ENCODE peak calls at places on chromosomes 3 and 15, in ten cellular contexts. One of them, this sample, is unnamed.

GRCh38 chr3:177494216-177494615 is 296.9 kb upstream of the TBL1XR1 start:
- DNase-seq in AG04450: no peak
- DNase-seq in activated T-cell treated with anti-CD3 and anti-CD28 coated beads for 1 hour: no peak
- DNase-seq in cardiac fibroblast: no peak
- DNase-seq in breast epithelium: no peak
- DNase-seq in pons: no peak
- DNase-seq in caudate nucleus: no peak
- DNase-seq in T-helper 9 cell: no peak
- DNase-seq in T-helper 1 cell: no peak
- DNase-seq in fibroblast of mammary gland: no peak
- DNase-seq in this sample: peak; percentile 68

GRCh38 chr3:68256635-68257034 is 602.2 kb upstream of the SUCLG2 start:
- DNase-seq in AG04450: no peak
- DNase-seq in activated T-cell treated with anti-CD3 and anti-CD28 coated beads for 1 hour: peak; percentile 5
- DNase-seq in cardiac fibroblast: no peak
- DNase-seq in breast epithelium: no peak
- DNase-seq in pons: peak; percentile 19
- DNase-seq in caudate nucleus: no peak
- DNase-seq in T-helper 9 cell: peak; percentile 2
- DNase-seq in T-helper 1 cell: no peak
- DNase-seq in fibroblast of mammary gland: no peak
- DNase-seq in this sample: no peak

GRCh38 chr3:22729981-22730380 is 473.1 kb upstream of the UBE2E2 start:
- DNase-seq in AG04450: no peak
- DNase-seq in activated T-cell treated with anti-CD3 and anti-CD28 coated beads for 1 hour: no peak
- DNase-seq in cardiac fibroblast: peak; percentile 18
- DNase-seq in breast epithelium: no peak
- DNase-seq in pons: no peak
- DNase-seq in caudate nucleus: no peak
- DNase-seq in T-helper 9 cell: no peak
- DNase-seq in T-helper 1 cell: no peak
- DNase-seq in fibroblast of mammary gland: peak; percentile 7
- DNase-seq in this sample: no peak

GRCh38 chr3:71063768-71064287 is 519.7 kb downstream of the FOXP1 start:
- DNase-seq in AG04450: no peak
- DNase-seq in activated T-cell treated with anti-CD3 and anti-CD28 coated beads for 1 hour: peak; percentile 31
- DNase-seq in cardiac fibroblast: peak; percentile 55
- DNase-seq in breast epithelium: no peak
- DNase-seq in pons: peak; percentile 64
- DNase-seq in caudate nucleus: no peak
- DNase-seq in T-helper 9 cell: peak; percentile 20
- DNase-seq in T-helper 1 cell: no peak
- DNase-seq in fibroblast of mammary gland: peak; percentile 63
- DNase-seq in this sample: peak; percentile 53

GRCh38 chr3:88150371-88150770 is 612 bp downstream of the C3orf38 start:
- DNase-seq in AG04450: no peak
- DNase-seq in activated T-cell treated with anti-CD3 and anti-CD28 coated beads for 1 hour: no peak
- DNase-seq in cardiac fibroblast: peak; percentile 20
- DNase-seq in breast epithelium: no peak
- DNase-seq in pons: peak; percentile 58
- DNase-seq in caudate nucleus: no peak
- DNase-seq in T-helper 9 cell: no peak
- DNase-seq in T-helper 1 cell: peak; percentile 35
- DNase-seq in fibroblast of mammary gland: peak; percentile 17
- DNase-seq in this sample: no peak

GRCh38 chr3:71307884-71308697 is 275.4 kb downstream of the FOXP1 start:
- DNase-seq in AG04450: no peak
- DNase-seq in activated T-cell treated with anti-CD3 and anti-CD28 coated beads for 1 hour: no peak
- DNase-seq in cardiac fibroblast: peak; percentile 18
- DNase-seq in breast epithelium: no peak
- DNase-seq in pons: peak; percentile 84
- DNase-seq in caudate nucleus: no peak
- DNase-seq in T-helper 9 cell: no peak
- DNase-seq in T-helper 1 cell: no peak
- DNase-seq in fibroblast of mammary gland: no peak
- DNase-seq in this sample: no peak

GRCh38 chr3:87173776-87174175 is 53.3 kb upstream of the CHMP2B start:
- DNase-seq in AG04450: no peak
- DNase-seq in activated T-cell treated with anti-CD3 and anti-CD28 coated beads for 1 hour: no peak
- DNase-seq in cardiac fibroblast: no peak
- DNase-seq in breast epithelium: no peak
- DNase-seq in pons: no peak
- DNase-seq in caudate nucleus: no peak
- DNase-seq in T-helper 9 cell: no peak
- DNase-seq in T-helper 1 cell: no peak
- DNase-seq in fibroblast of mammary gland: no peak
- DNase-seq in this sample: no peak

GRCh38 chr15:48936666-48937065 is 27.1 kb downstream of the SHC4 start:
- DNase-seq in AG04450: peak; percentile 65
- DNase-seq in activated T-cell treated with anti-CD3 and anti-CD28 coated beads for 1 hour: no peak
- DNase-seq in cardiac fibroblast: peak; percentile 67
- DNase-seq in breast epithelium: no peak
- DNase-seq in pons: no peak
- DNase-seq in caudate nucleus: no peak
- DNase-seq in T-helper 9 cell: no peak
- DNase-seq in T-helper 1 cell: no peak
- DNase-seq in fibroblast of mammary gland: peak; percentile 58
- DNase-seq in this sample: peak; percentile 48

GRCh38 chr3:127647171-127647884 is 18.3 kb downstream of the PODXL2 start:
- DNase-seq in AG04450: no peak
- DNase-seq in activated T-cell treated with anti-CD3 and anti-CD28 coated beads for 1 hour: no peak
- DNase-seq in cardiac fibroblast: no peak
- DNase-seq in breast epithelium: no peak
- DNase-seq in pons: no peak
- DNase-seq in caudate nucleus: no peak
- DNase-seq in T-helper 9 cell: no peak
- DNase-seq in T-helper 1 cell: no peak
- DNase-seq in fibroblast of mammary gland: no peak
- DNase-seq in this sample: no peak

GRCh38 chr3:10556312-10556711 is 50.9 kb upstream of the ATP2B2 start:
- DNase-seq in AG04450: no peak
- DNase-seq in activated T-cell treated with anti-CD3 and anti-CD28 coated beads for 1 hour: no peak
- DNase-seq in cardiac fibroblast: no peak
- DNase-seq in breast epithelium: peak; percentile 25
- DNase-seq in pons: no peak
- DNase-seq in caudate nucleus: no peak
- DNase-seq in T-helper 9 cell: no peak
- DNase-seq in T-helper 1 cell: no peak
- DNase-seq in fibroblast of mammary gland: no peak
- DNase-seq in this sample: no peak

GRCh38 chr3:126356373-126357298 is 572 bp downstream of the KLF15 start:
- DNase-seq in AG04450: no peak
- DNase-seq in activated T-cell treated with anti-CD3 and anti-CD28 coated beads for 1 hour: peak; percentile 8
- DNase-seq in cardiac fibroblast: peak; percentile 7
- DNase-seq in breast epithelium: no peak
- DNase-seq in pons: no peak
- DNase-seq in caudate nucleus: no peak
- DNase-seq in T-helper 9 cell: no peak
- DNase-seq in T-helper 1 cell: no peak
- DNase-seq in fibroblast of mammary gland: peak; percentile 12
- DNase-seq in this sample: peak; percentile 11

GRCh38 chr3:48528043-48528442 is 24.1 kb upstream of the SHISA5 start:
- DNase-seq in AG04450: no peak
- DNase-seq in activated T-cell treated with anti-CD3 and anti-CD28 coated beads for 1 hour: no peak
- DNase-seq in cardiac fibroblast: no peak
- DNase-seq in breast epithelium: no peak
- DNase-seq in pons: no peak
- DNase-seq in caudate nucleus: no peak
- DNase-seq in T-helper 9 cell: no peak
- DNase-seq in T-helper 1 cell: no peak
- DNase-seq in fibroblast of mammary gland: no peak
- DNase-seq in this sample: no peak

GRCh38 chr3:98814799-98815450 is 51.8 kb downstream of the ST3GAL6 start:
- DNase-seq in AG04450: peak; percentile 61
- DNase-seq in activated T-cell treated with anti-CD3 and anti-CD28 coated beads for 1 hour: no peak
- DNase-seq in cardiac fibroblast: peak; percentile 76
- DNase-seq in breast epithelium: no peak
- DNase-seq in pons: no peak
- DNase-seq in caudate nucleus: no peak
- DNase-seq in T-helper 9 cell: no peak
- DNase-seq in T-helper 1 cell: no peak
- DNase-seq in fibroblast of mammary gland: peak; percentile 83
- DNase-seq in this sample: no peak

GRCh38 chr15:26967719-26968269 is 3.2 kb upstream of the GABRG3 start:
- DNase-seq in AG04450: no peak
- DNase-seq in activated T-cell treated with anti-CD3 and anti-CD28 coated beads for 1 hour: no peak
- DNase-seq in cardiac fibroblast: no peak
- DNase-seq in breast epithelium: no peak
- DNase-seq in pons: no peak
- DNase-seq in caudate nucleus: no peak
- DNase-seq in T-helper 9 cell: no peak
- DNase-seq in T-helper 1 cell: no peak
- DNase-seq in fibroblast of mammary gland: no peak
- DNase-seq in this sample: no peak

GRCh38 chr15:68277131-68277604 is 377 bp upstream of the FEM1B start:
- DNase-seq in AG04450: no peak
- DNase-seq in activated T-cell treated with anti-CD3 and anti-CD28 coated beads for 1 hour: peak; percentile 23
- DNase-seq in cardiac fibroblast: no peak
- DNase-seq in breast epithelium: no peak
- DNase-seq in pons: peak; percentile 72
- DNase-seq in caudate nucleus: peak; percentile 47
- DNase-seq in T-helper 9 cell: no peak
- DNase-seq in T-helper 1 cell: no peak
- DNase-seq in fibroblast of mammary gland: peak; percentile 59
- DNase-seq in this sample: peak; percentile 73

GRCh38 chr15:77224352-77224751 is 153.4 kb upstream of the TSPAN3 start:
- DNase-seq in AG04450: no peak
- DNase-seq in activated T-cell treated with anti-CD3 and anti-CD28 coated beads for 1 hour: no peak
- DNase-seq in cardiac fibroblast: no peak
- DNase-seq in breast epithelium: no peak
- DNase-seq in pons: no peak
- DNase-seq in caudate nucleus: no peak
- DNase-seq in T-helper 9 cell: no peak
- DNase-seq in T-helper 1 cell: no peak
- DNase-seq in fibroblast of mammary gland: no peak
- DNase-seq in this sample: no peak

GRCh38 chr3:64272842-64273241 is 47.6 kb upstream of the PRICKLE2 start:
- DNase-seq in AG04450: no peak
- DNase-seq in activated T-cell treated with anti-CD3 and anti-CD28 coated beads for 1 hour: no peak
- DNase-seq in cardiac fibroblast: no peak
- DNase-seq in breast epithelium: no peak
- DNase-seq in pons: no peak
- DNase-seq in caudate nucleus: no peak
- DNase-seq in T-helper 9 cell: no peak
- DNase-seq in T-helper 1 cell: no peak
- DNase-seq in fibroblast of mammary gland: no peak
- DNase-seq in this sample: no peak

GRCh38 chr3:194714564-194714963 is 28.9 kb downstream of the FAM43A start:
- DNase-seq in AG04450: no peak
- DNase-seq in activated T-cell treated with anti-CD3 and anti-CD28 coated beads for 1 hour: no peak
- DNase-seq in cardiac fibroblast: no peak
- DNase-seq in breast epithelium: no peak
- DNase-seq in pons: no peak
- DNase-seq in caudate nucleus: no peak
- DNase-seq in T-helper 9 cell: no peak
- DNase-seq in T-helper 1 cell: no peak
- DNase-seq in fibroblast of mammary gland: no peak
- DNase-seq in this sample: no peak

GRCh38 chr15:100311099-100311751 is 30.6 kb downstream of the ADAMTS17 start:
- DNase-seq in AG04450: no peak
- DNase-seq in activated T-cell treated with anti-CD3 and anti-CD28 coated beads for 1 hour: no peak
- DNase-seq in cardiac fibroblast: no peak
- DNase-seq in breast epithelium: no peak
- DNase-seq in pons: no peak
- DNase-seq in caudate nucleus: no peak
- DNase-seq in T-helper 9 cell: no peak
- DNase-seq in T-helper 1 cell: no peak
- DNase-seq in fibroblast of mammary gland: no peak
- DNase-seq in this sample: no peak

GRCh38 chr15:90232196-90232595 is 1.5 kb downstream of the CIB1 start:
- DNase-seq in AG04450: no peak
- DNase-seq in activated T-cell treated with anti-CD3 and anti-CD28 coated beads for 1 hour: no peak
- DNase-seq in cardiac fibroblast: peak; percentile 24
- DNase-seq in breast epithelium: no peak
- DNase-seq in pons: no peak
- DNase-seq in caudate nucleus: no peak
- DNase-seq in T-helper 9 cell: no peak
- DNase-seq in T-helper 1 cell: no peak
- DNase-seq in fibroblast of mammary gland: peak; percentile 15
- DNase-seq in this sample: no peak

GRCh38 chr3:111906667-111907066 is 47.6 kb downstream of the PHLDB2 start:
- DNase-seq in AG04450: no peak
- DNase-seq in activated T-cell treated with anti-CD3 and anti-CD28 coated beads for 1 hour: no peak
- DNase-seq in cardiac fibroblast: no peak
- DNase-seq in breast epithelium: no peak
- DNase-seq in pons: no peak
- DNase-seq in caudate nucleus: no peak
- DNase-seq in T-helper 9 cell: no peak
- DNase-seq in T-helper 1 cell: no peak
- DNase-seq in fibroblast of mammary gland: no peak
- DNase-seq in this sample: no peak

GRCh38 chr3:44862221-44862637 is 517 bp downstream of the TMEM42 start:
- DNase-seq in AG04450: no peak
- DNase-seq in activated T-cell treated with anti-CD3 and anti-CD28 coated beads for 1 hour: peak; percentile 14
- DNase-seq in cardiac fibroblast: peak; percentile 40
- DNase-seq in breast epithelium: no peak
- DNase-seq in pons: peak; percentile 21
- DNase-seq in caudate nucleus: peak; percentile 21
- DNase-seq in T-helper 9 cell: no peak
- DNase-seq in T-helper 1 cell: peak; percentile 27
- DNase-seq in fibroblast of mammary gland: peak; percentile 36
- DNase-seq in this sample: peak; percentile 60

GRCh38 chr3:51391566-51392300 is 648 bp downstream of the RBM15B start:
- DNase-seq in AG04450: no peak
- DNase-seq in activated T-cell treated with anti-CD3 and anti-CD28 coated beads for 1 hour: peak; percentile 30
- DNase-seq in cardiac fibroblast: peak; percentile 51
- DNase-seq in breast epithelium: no peak
- DNase-seq in pons: no peak
- DNase-seq in caudate nucleus: no peak
- DNase-seq in T-helper 9 cell: peak; percentile 39
- DNase-seq in T-helper 1 cell: peak; percentile 64
- DNase-seq in fibroblast of mammary gland: peak; percentile 28
- DNase-seq in this sample: peak; percentile 38

GRCh38 chr3:145704020-145704419 is 457.0 kb downstream of the PLOD2 start:
- DNase-seq in AG04450: no peak
- DNase-seq in activated T-cell treated with anti-CD3 and anti-CD28 coated beads for 1 hour: no peak
- DNase-seq in cardiac fibroblast: peak; percentile 5
- DNase-seq in breast epithelium: no peak
- DNase-seq in pons: no peak
- DNase-seq in caudate nucleus: no peak
- DNase-seq in T-helper 9 cell: no peak
- DNase-seq in T-helper 1 cell: no peak
- DNase-seq in fibroblast of mammary gland: peak; percentile 41
- DNase-seq in this sample: peak; percentile 6

GRCh38 chr15:77481670-77482069 is 61.0 kb downstream of the HMG20A start:
- DNase-seq in AG04450: no peak
- DNase-seq in activated T-cell treated with anti-CD3 and anti-CD28 coated beads for 1 hour: no peak
- DNase-seq in cardiac fibroblast: peak; percentile 64
- DNase-seq in breast epithelium: no peak
- DNase-seq in pons: no peak
- DNase-seq in caudate nucleus: no peak
- DNase-seq in T-helper 9 cell: no peak
- DNase-seq in T-helper 1 cell: no peak
- DNase-seq in fibroblast of mammary gland: peak; percentile 65
- DNase-seq in this sample: peak; percentile 50

GRCh38 chr3:151918253-151919029 is 45.0 kb downstream of the SUCNR1 start:
- DNase-seq in AG04450: peak; percentile 29
- DNase-seq in activated T-cell treated with anti-CD3 and anti-CD28 coated beads for 1 hour: no peak
- DNase-seq in cardiac fibroblast: peak; percentile 84
- DNase-seq in breast epithelium: no peak
- DNase-seq in pons: peak; percentile 61
- DNase-seq in caudate nucleus: no peak
- DNase-seq in T-helper 9 cell: no peak
- DNase-seq in T-helper 1 cell: peak; percentile 31
- DNase-seq in fibroblast of mammary gland: peak; percentile 73
- DNase-seq in this sample: peak; percentile 58

GRCh38 chr15:99992611-99993231 is 259.5 kb upstream of the LYSMD4 start:
- DNase-seq in AG04450: no peak
- DNase-seq in activated T-cell treated with anti-CD3 and anti-CD28 coated beads for 1 hour: no peak
- DNase-seq in cardiac fibroblast: no peak
- DNase-seq in breast epithelium: peak; percentile 40
- DNase-seq in pons: no peak
- DNase-seq in caudate nucleus: no peak
- DNase-seq in T-helper 9 cell: no peak
- DNase-seq in T-helper 1 cell: no peak
- DNase-seq in fibroblast of mammary gland: no peak
- DNase-seq in this sample: no peak

GRCh38 chr3:45646051-45646585 is 43.1 kb upstream of the SACM1L start:
- DNase-seq in AG04450: no peak
- DNase-seq in activated T-cell treated with anti-CD3 and anti-CD28 coated beads for 1 hour: no peak
- DNase-seq in cardiac fibroblast: no peak
- DNase-seq in breast epithelium: no peak
- DNase-seq in pons: no peak
- DNase-seq in caudate nucleus: no peak
- DNase-seq in T-helper 9 cell: no peak
- DNase-seq in T-helper 1 cell: no peak
- DNase-seq in fibroblast of mammary gland: no peak
- DNase-seq in this sample: no peak